ENCODE peak calls at places on chromosomes 3 and 15, in eight cellular contexts. O, V, R, G, Y, K, T and L are unnamed samples.

GRCh38 chr3:181695661-181696491 is 15.8 kb upstream of the SOX2 start:
- DNase-seq in O (no peak), G (peak; percentile 38), V (no peak), K (peak; percentile 53), Y (no peak), R (no peak), T (no peak), L (no peak)

GRCh38 chr3:43609406-43609805 is 12.4 kb downstream of the ANO10 start:
- DNase-seq in K (no peak), R (no peak), V (no peak), G (no peak), O (no peak), Y (no peak), T (no peak), L (no peak)

GRCh38 chr3:156217674-156218352 is 97.4 kb downstream of the KCNAB1 start:
- DNase-seq in O (no peak), Y (no peak), G (no peak), R (no peak), K (no peak), V (no peak), T (no peak), L (no peak)

GRCh38 chr3:46699846-46700523 is 1.2 kb upstream of the TMIE start:
- DNase-seq in K (no peak), Y (no peak), V (no peak), G (peak; percentile 44), R (no peak), O (no peak), T (no peak), L (no peak)

GRCh38 chr15:29913528-29914135 is 91.4 kb upstream of the TJP1 start:
- DNase-seq in T (no peak), V (peak; percentile 50), K (no peak), O (no peak), R (no peak), Y (no peak), G (no peak), L (no peak)

GRCh38 chr3:127655641-127656040 is 17.1 kb upstream of the ABTB1 start:
- DNase-seq in R (no peak), V (no peak), O (no peak), Y (no peak), K (no peak), T (no peak), G (no peak), L (no peak)

GRCh38 chr3:124826703-124827102 is 60.5 kb downstream of the ITGB5 start:
- DNase-seq in G (no peak), Y (no peak), R (no peak), V (no peak), T (no peak), O (no peak), K (no peak), L (no peak)

GRCh38 chr3:126858887-126859286 is 124.0 kb upstream of the PLXNA1 start:
- DNase-seq in R (peak; percentile 59), Y (no peak), V (no peak), K (no peak), T (no peak), G (no peak), O (no peak), L (no peak)

GRCh38 chr3:126152458-126152857 is 27.9 kb downstream of the ALDH1L1 start:
- DNase-seq in G (no peak), T (no peak), O (no peak), R (no peak), V (no peak), K (no peak), Y (no peak), L (no peak)

GRCh38 chr15:65869127-65869953 is at the start of gene RAB11A:
- DNase-seq in V (peak; percentile 94), T (peak; percentile 98), K (peak; percentile 97), O (peak; percentile 92), G (peak; percentile 96), Y (peak; percentile 91), R (peak; percentile 83), L (peak; percentile 57)
- TF ChIP-seq CTCF in V (no peak), T (peak; percentile 19), K (peak; percentile 30), O (peak; percentile 51), G (no peak), Y (peak; percentile 25), R (no peak), L (peak; percentile 27)

DNA sequence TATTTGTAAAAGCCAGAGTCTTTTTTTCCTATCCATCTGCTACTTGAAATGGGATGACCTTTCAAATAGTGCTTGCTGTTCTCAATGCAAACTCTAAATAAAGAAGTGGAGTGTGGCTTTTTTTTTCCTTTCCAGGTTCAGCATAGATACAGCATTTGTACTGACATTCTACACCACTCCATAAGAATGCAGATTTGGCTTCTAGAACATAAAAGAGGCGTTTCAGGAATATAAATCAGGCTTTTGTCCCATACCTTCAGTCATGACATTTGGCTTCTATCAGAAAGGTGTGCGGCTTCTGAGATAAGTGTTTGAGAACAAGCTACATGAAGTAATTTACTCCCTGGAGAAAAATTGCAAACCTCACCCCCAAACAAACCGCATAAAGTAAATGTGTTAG is 553.1 kb downstream of the FHIT start:
- DNase-seq in Y (no peak), K (no peak), V (no peak), T (no peak), R (no peak), O (no peak), G (no peak), L (no peak)
- TF ChIP-seq CTCF in Y (no peak), K (no peak), V (no peak), T (no peak), R (no peak), O (no peak), G (no peak), L (no peak)

DNA sequence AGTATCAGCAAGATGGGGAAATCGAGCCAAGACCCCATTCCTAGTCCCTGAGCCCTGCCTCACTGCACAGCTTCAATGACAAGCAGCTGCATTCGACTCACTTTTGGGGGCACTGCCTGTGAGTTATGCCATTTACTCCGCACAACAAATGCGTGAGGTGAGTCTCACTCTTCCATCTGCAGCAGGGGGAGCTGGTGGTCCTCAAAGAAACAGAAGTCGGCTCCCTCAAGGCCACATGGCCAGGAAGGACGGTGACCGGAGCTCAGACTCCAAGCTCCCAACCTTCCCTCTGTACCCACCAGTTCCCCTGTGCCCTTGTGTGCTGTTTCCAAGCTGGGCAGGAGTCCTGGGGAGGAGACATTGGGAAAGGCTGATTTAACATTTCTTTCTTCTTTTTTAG is 127.7 kb upstream of the IQSEC1 start:
- DNase-seq in O (no peak), G (no peak), K (no peak), T (peak; percentile 34), V (peak; percentile 12), Y (no peak), R (no peak), L (no peak)
- TF ChIP-seq CTCF in O (peak; percentile 23), G (no peak), K (peak; percentile 71), T (no peak), V (no peak), Y (no peak), R (no peak), L (no peak)

GRCh38 chr3:170724599-170724998 is 138.7 kb upstream of the SLC7A14 start:
- DNase-seq in G (no peak), K (no peak), O (no peak), Y (no peak), T (no peak), V (no peak), R (no peak), L (no peak)

GRCh38 chr3:170728181-170728580 is 141.8 kb downstream of the RPL22L1 start:
- DNase-seq in R (no peak), V (no peak), Y (no peak), G (no peak), O (no peak), K (no peak), T (no peak), L (no peak)

GRCh38 chr3:170726976-170727661 is 141.2 kb upstream of the SLC7A14 start:
- DNase-seq in O (no peak), K (no peak), R (no peak), V (no peak), Y (no peak), G (no peak), T (no peak), L (no peak)

GRCh38 chr3:170727754-170728153 is 141.9 kb upstream of the SLC7A14 start:
- DNase-seq in Y (no peak), O (no peak), G (no peak), T (no peak), V (no peak), R (no peak), K (no peak), L (no peak)

GRCh38 chr3:170725285-170725731 is 139.4 kb upstream of the SLC7A14 start:
- DNase-seq in V (no peak), K (no peak), T (no peak), Y (no peak), O (no peak), R (no peak), G (no peak), L (no peak)
- TF ChIP-seq CTCF in V (no peak), K (no peak), T (no peak), Y (no peak), O (no peak), R (no peak), G (no peak), L (no peak)

GRCh38 chr3:139529624-139530023 is 9.9 kb downstream of the RBP1 start:
- DNase-seq in G (no peak), K (no peak), O (no peak), R (no peak), V (no peak), Y (no peak), T (no peak), L (no peak)
- TF ChIP-seq CTCF in G (no peak), K (no peak), O (no peak), R (no peak), V (no peak), Y (no peak), T (no peak), L (no peak)

GRCh38 chr3:9727041-9727595 is 4.4 kb upstream of the BRPF1 start:
- DNase-seq in T (peak; percentile 78), O (no peak), K (peak; percentile 89), G (no peak), Y (no peak), R (no peak), V (peak; percentile 38), L (no peak)
- TF ChIP-seq CTCF in T (peak; percentile 89), O (peak; percentile 45), K (peak; percentile 87), G (no peak), Y (no peak), R (peak; percentile 31), V (peak; percentile 52), L (peak; percentile 32)

GRCh38 chr3:54087581-54088410 is 34.6 kb upstream of the CACNA2D3 start:
- DNase-seq in O (no peak), G (no peak), Y (no peak), T (no peak), V (no peak), R (no peak), K (peak; percentile 63), L (no peak)
- TF ChIP-seq CTCF in O (no peak), G (no peak), Y (no peak), T (no peak), V (no peak), R (no peak), K (peak; percentile 11), L (no peak)

GRCh38 chr3:63565220-63565619 is 87.3 kb upstream of the SNTN start:
- DNase-seq in O (no peak), Y (no peak), T (no peak), R (no peak), K (no peak), G (no peak), V (no peak), L (no peak)
- TF ChIP-seq CTCF in O (peak; percentile 19), Y (no peak), T (no peak), R (no peak), K (peak; percentile 54), G (no peak), V (no peak), L (peak; percentile 42)